ENCODE peak calls at places on chromosomes 12 and 14, in seven cellular contexts. Q is pulmonary artery endothelial cell; T is cardiac muscle cell; Z is activated CD4-positive, alpha-beta T cell treated with anti-CD3 and anti-CD28 coated beads for 48 hours; C is GM23338; O is NCI-H1930; V is left ventricle myocardium inferior. G is an unnamed sample.

GRCh38 chr12:106648736-106649135 is 65.9 kb downstream of the RFX4 start:
- DNase-seq in Z (no peak), V (no peak), O (no peak), T (no peak), C (no peak), Q (no peak), G (no peak)

GRCh38 chr12:57203791-57204190 is 12.8 kb upstream of the NXPH4 start:
- DNase-seq in Q (no peak), Z (no peak), T (no peak), O (no peak), C (no peak), V (no peak), G (no peak)

GRCh38 chr12:120346681-120347080 is 19.1 kb upstream of the PLA2G1B start:
- DNase-seq in Q (no peak), C (peak), V (no peak), O (no peak), Z (no peak), T (no peak), G (no peak)

GRCh38 chr14:92937229-92937937 is 14.4 kb downstream of the CHGA start:
- DNase-seq in Q (no peak), T (no peak), C (no peak), Z (peak), O (peak), V (no peak), G (no peak)

GRCh38 chr14:86296173-86296572 is 766.2 kb downstream of the FLRT2 start:
- DNase-seq in O (peak), Z (no peak), T (peak), C (no peak), V (no peak), Q (no peak), G (no peak)

GRCh38 chr12:14395059-14395778 is 29.7 kb downstream of the ATF7IP start:
- DNase-seq in Z (no peak), O (no peak), V (no peak), Q (no peak), C (no peak), T (no peak), G (no peak)

GRCh38 chr12:123076604-123077297 is 74.1 kb downstream of the PITPNM2 start:
- DNase-seq in O (no peak), V (no peak), C (no peak), Z (peak), T (no peak), Q (no peak), G (no peak)

GRCh38 chr14:77059276-77059934 is 30.9 kb upstream of the IRF2BPL start:
- DNase-seq in Z (peak), O (no peak), C (peak), Q (peak), V (no peak), T (peak), G (peak)

GRCh38 chr12:30822385-30823139 is 67.8 kb upstream of the CAPRIN2 start:
- DNase-seq in V (peak), Z (peak), C (peak), Q (no peak), O (no peak), T (peak), G (peak)

GRCh38 chr14:55432628-55433027 is 7.8 kb downstream of the TBPL2 start:
- DNase-seq in T (no peak), C (no peak), Q (no peak), Z (no peak), O (no peak), V (no peak), G (no peak)

GRCh38 chr12:58529114-58529665 is 391.1 kb downstream of the LRIG3 start:
- DNase-seq in V (no peak), Z (no peak), Q (no peak), C (no peak), O (no peak), T (peak), G (no peak)

GRCh38 chr12:122526683-122527477 is at the start of the genes KNTC1 and RSRC2:
- DNase-seq in O (peak), Q (peak), T (peak), V (peak), C (peak), Z (peak), G (peak)

GRCh38 chr12:89439946-89440345 is 84.7 kb downstream of the GALNT4 start:
- DNase-seq in T (peak), C (no peak), Z (no peak), O (no peak), Q (no peak), V (no peak), G (peak)

GRCh38 chr14:91349481-91350074 is 68.0 kb downstream of the CCDC88C start:
- DNase-seq in T (no peak), Q (no peak), Z (peak), V (no peak), O (no peak), C (no peak), G (no peak)

GRCh38 chr14:74395094-74395493 is 30.9 kb downstream of the SYNDIG1L start:
- DNase-seq in Q (no peak), C (no peak), T (no peak), Z (no peak), O (no peak), V (no peak), G (no peak)

GRCh38 chr14:89707086-89707485 is 247.4 kb downstream of the EFCAB11 start:
- DNase-seq in C (no peak), O (no peak), V (no peak), Z (no peak), T (no peak), Q (no peak), G (no peak)

GRCh38 chr12:66699738-66700482 is 21.0 kb upstream of the GRIP1 start:
- DNase-seq in C (peak), T (no peak), Z (no peak), O (no peak), Q (no peak), V (no peak), G (no peak)

GRCh38 chr12:78146365-78146772 is 315.7 kb downstream of the NAV3 start:
- DNase-seq in V (no peak), T (peak), C (peak), Q (peak), Z (no peak), O (peak), G (no peak)

GRCh38 chr14:29528889-29529288 is 398.8 kb downstream of the PRKD1 start:
- DNase-seq in Q (no peak), Z (no peak), O (no peak), V (no peak), C (no peak), T (peak), G (no peak)

GRCh38 chr12:57602544-57602943 is 2.1 kb upstream of the DTX3 start:
- DNase-seq in T (no peak), V (no peak), Z (no peak), Q (no peak), C (no peak), O (no peak), G (no peak)

GRCh38 chr14:76774471-76775158 is 13.3 kb downstream of the VASH1 start:
- DNase-seq in Z (no peak), V (no peak), O (no peak), Q (no peak), C (no peak), T (no peak), G (no peak)

GRCh38 chr12:10634427-10634826 is 21.0 kb upstream of the MAGOHB start:
- DNase-seq in C (no peak), T (peak), Q (no peak), Z (no peak), O (no peak), V (no peak), G (peak)

GRCh38 chr14:94539181-94539580 is 22.1 kb upstream of the SERPINA4 start:
- DNase-seq in O (no peak), V (no peak), Q (no peak), Z (no peak), T (no peak), C (no peak), G (no peak)

GRCh38 chr14:98984027-98984718 is 287.8 kb downstream of the BCL11B start:
- DNase-seq in T (no peak), C (no peak), V (no peak), Q (no peak), Z (no peak), O (no peak), G (no peak)

GRCh38 chr14:24481622-24482324 is 26.3 kb downstream of the CMA1 start:
- DNase-seq in O (peak), Z (peak), V (no peak), C (peak), T (peak), Q (no peak), G (peak)

GRCh38 chr12:75944097-75944904 is 87.3 kb downstream of the PHLDA1 start:
- DNase-seq in C (peak), T (peak), V (no peak), Q (peak), Z (peak), O (no peak), G (peak)

GRCh38 chr12:57135487-57135886 is 7.2 kb downstream of the LRP1 start:
- DNase-seq in V (peak), C (peak), Q (no peak), O (no peak), T (peak), Z (no peak), G (no peak)

GRCh38 chr12:125186471-125187147 is 121.4 kb downstream of the AACS start:
- DNase-seq in V (no peak), C (peak), Z (no peak), O (no peak), T (no peak), Q (no peak), G (peak)

GRCh38 chr12:24172773-24173447 is 223.4 kb upstream of the SOX5 start:
- DNase-seq in C (no peak), Z (no peak), Q (no peak), O (no peak), V (no peak), T (no peak), G (no peak)

GRCh38 chr12:123164222-123164621 is 13.3 kb upstream of the PITPNM2 start:
- DNase-seq in V (no peak), O (no peak), Q (no peak), C (no peak), T (no peak), Z (no peak), G (no peak)

GRCh38 chr14:34883954-34884353 is 8.8 kb upstream of the BAZ1A start:
- DNase-seq in V (no peak), O (no peak), C (no peak), T (no peak), Q (no peak), Z (no peak), G (no peak)